ENCODE peak calls at places on chromosomes 11 and 22, in six cellular contexts. Y is GDM1; X is mesendoderm; H is AG04450; L is activated naive CD4-positive, alpha-beta T cell treated with anti-CD3 and anti-CD28 coated beads for 36 hours; E is iris pigment epithelial cell. J is an unnamed sample.

GRCh38 chr22:20576445-20576816 is 69.0 kb downstream of the MED15 start:
- DNase-seq in E (no peak), X (no peak), Y (no peak), H (no peak), L (no peak), J (no peak)

GRCh38 chr22:31488346-31488883 is 1.2 kb downstream of the EIF4ENIF1 start:
- DNase-seq in H (no peak), X (no peak), E (no peak), Y (no peak), L (no peak), J (no peak)

GRCh38 chr11:8794677-8795103 is 112.1 kb downstream of the RPL27A start:
- DNase-seq in Y (no peak), X (peak), L (no peak), E (no peak), H (no peak), J (no peak)

GRCh38 chr11:117187799-117188481 is 9.4 kb downstream of the SIDT2 start:
- DNase-seq in X (no peak), L (no peak), H (no peak), E (no peak), Y (no peak), J (peak)

GRCh38 chr11:73565804-73566203 is 32.1 kb downstream of the FAM168A start:
- DNase-seq in E (no peak), L (no peak), X (no peak), H (no peak), Y (no peak), J (no peak)

GRCh38 chr11:43555811-43556210 is 124.7 kb upstream of the HSD17B12 start:
- DNase-seq in L (no peak), Y (no peak), E (peak), X (no peak), H (no peak), J (no peak)

GRCh38 chr11:62732830-62733229 is 4.5 kb downstream of the TTC9C start:
- DNase-seq in Y (no peak), E (peak), L (no peak), H (no peak), X (peak), J (no peak)

GRCh38 chr11:115199501-115199900 is 304.7 kb downstream of the CADM1 start:
- DNase-seq in H (no peak), X (no peak), L (no peak), Y (no peak), E (peak), J (no peak)

GRCh38 chr11:94511932-94512781 is at the start of gene C11orf97:
- DNase-seq in H (no peak), L (peak), E (peak), Y (no peak), X (peak), J (peak)

GRCh38 chr11:64241175-64241429 is 207 bp downstream of the FKBP2 start:
- DNase-seq in X (no peak), H (no peak), E (no peak), Y (no peak), L (no peak), J (no peak)

GRCh38 chr11:106480581-106481185 is 403.2 kb downstream of the AASDHPPT start:
- DNase-seq in E (peak), H (no peak), L (no peak), X (peak), Y (no peak), J (no peak)

GRCh38 chr22:24953294-24954113 is 988 bp downstream of the KIAA1671 start:
- DNase-seq in L (no peak), X (no peak), H (no peak), E (no peak), Y (no peak), J (peak)

GRCh38 chr11:134063096-134063495 is 5.8 kb upstream of the JAM3 start:
- DNase-seq in L (no peak), X (no peak), E (no peak), Y (peak), H (no peak), J (no peak)

GRCh38 chr22:36358533-36359171 is 29.1 kb downstream of the MYH9 start:
- DNase-seq in E (no peak), X (no peak), H (no peak), L (no peak), Y (no peak), J (no peak)

GRCh38 chr22:46672731-46673130 is 52.5 kb downstream of the GRAMD4 start:
- DNase-seq in Y (no peak), L (no peak), H (no peak), X (no peak), E (no peak), J (no peak)

GRCh38 chr11:77095551-77096490 is 6.8 kb upstream of the OMP start:
- DNase-seq in E (no peak), H (no peak), X (no peak), L (no peak), Y (no peak), J (peak)

GRCh38 chr11:125229006-125229405 is 64.5 kb downstream of the PKNOX2 start:
- DNase-seq in H (no peak), Y (no peak), X (peak), E (no peak), L (no peak), J (no peak)

GRCh38 chr22:35023692-35024363 is 42.1 kb upstream of the ISX start:
- DNase-seq in L (peak), E (peak), H (no peak), Y (no peak), X (peak), J (peak)

GRCh38 chr11:101955278-101955677 is 39.0 kb upstream of the ANGPTL5 start:
- DNase-seq in E (no peak), H (no peak), Y (no peak), X (no peak), L (no peak), J (no peak)

GRCh38 chr11:118334746-118335145 is 7.8 kb downstream of the CD3D start:
- DNase-seq in X (no peak), L (no peak), H (no peak), Y (no peak), E (no peak), J (no peak)

GRCh38 chr11:35859311-35859710 is 84.6 kb upstream of the LDLRAD3 start:
- DNase-seq in Y (no peak), L (no peak), H (no peak), X (peak), E (peak), J (no peak)

GRCh38 chr22:27133951-27134664 is 476.7 kb downstream of the MIAT start:
- DNase-seq in E (peak), L (peak), H (no peak), Y (peak), X (peak), J (no peak)

GRCh38 chr22:37235897-37236607 is 8.0 kb downstream of the RAC2 start:
- DNase-seq in E (no peak), Y (no peak), H (no peak), L (peak), X (no peak), J (no peak)

GRCh38 chr11:76654980-76655379 is 15.6 kb downstream of the LRRC32 start:
- DNase-seq in X (no peak), H (no peak), L (no peak), E (no peak), Y (no peak), J (no peak)

GRCh38 chr11:123184531-123184930 is 10.5 kb downstream of the CLMP start:
- DNase-seq in Y (no peak), X (no peak), E (no peak), H (no peak), L (no peak), J (no peak)

J was measured in upper lobe of right lung.